ENCODE peak calls at places on chromosomes 13 and 19, in ten cellular contexts. W is RWPE1; D is CD4-positive, alpha-beta memory T cell; P is neuronal stem cell; U is psoas muscle; J is fibroblast of lung; Z is neural progenitor cell; V is brain microvascular endothelial cell; N is heart right ventricle; O is CD8-positive, alpha-beta T cell. A is an unnamed sample.

GRCh38 chr19:890831-891230 is 2.2 kb downstream of the MED16 start:
- DNase-seq in W (no peak), D (no peak), P (no peak), U (peak; percentile 12), J (no peak), Z (no peak), V (no peak), N (no peak), O (no peak), A (no peak)

GRCh38 chr19:39546599-39546998 is 6.6 kb upstream of the EID2 start:
- DNase-seq in W (no peak), D (no peak), P (no peak), U (no peak), J (no peak), Z (no peak), V (no peak), N (no peak), O (no peak), A (no peak)

GRCh38 chr13:70473912-70474311 is 365.7 kb upstream of the KLHL1 start:
- DNase-seq in W (no peak), D (no peak), P (no peak), U (no peak), J (no peak), Z (no peak), V (no peak), N (no peak), O (no peak), A (no peak)

GRCh38 chr13:49400755-49401659 is 42.9 kb downstream of the CAB39L start:
- DNase-seq in W (no peak), D (no peak), P (peak; percentile 14), U (no peak), J (peak; percentile 73), Z (peak; percentile 22), V (peak; percentile 33), N (no peak), O (no peak), A (peak; percentile 46)

GRCh38 chr13:51444922-51445321 is 7.9 kb downstream of the INTS6 start:
- DNase-seq in W (no peak), D (no peak), P (no peak), U (no peak), J (peak; percentile 81), Z (no peak), V (no peak), N (no peak), O (no peak), A (no peak)

GRCh38 chr13:108102771-108103170 is 112.6 kb downstream of the LIG4 start:
- DNase-seq in W (peak; percentile 26), D (no peak), P (no peak), U (no peak), J (no peak), Z (no peak), V (no peak), N (no peak), O (no peak), A (no peak)

GRCh38 chr13:73110814-73111213 is 52.0 kb downstream of the KLF5 start:
- DNase-seq in W (no peak), D (no peak), P (no peak), U (no peak), J (no peak), Z (no peak), V (no peak), N (no peak), O (no peak), A (no peak)

GRCh38 chr19:49436381-49437017 is 4.8 kb downstream of the SLC17A7 start:
- DNase-seq in W (peak; percentile 38), D (peak; percentile 68), P (no peak), U (no peak), J (no peak), Z (peak; percentile 91), V (no peak), N (no peak), O (peak; percentile 47), A (no peak)

GRCh38 chr19:28846094-28846812 is 366.7 kb downstream of the UQCRFS1 start:
- DNase-seq in W (no peak), D (no peak), P (no peak), U (no peak), J (no peak), Z (no peak), V (no peak), N (no peak), O (no peak), A (no peak)

GRCh38 chr19:4457654-4458406 is at the start of gene UBXN6:
- DNase-seq in W (peak; percentile 96), D (peak; percentile 99), P (peak; percentile 99), U (peak; percentile 99), J (peak; percentile 99), Z (peak; percentile 100), V (peak; percentile 98), N (peak; percentile 97), O (peak; percentile 97), A (peak; percentile 86)
- H3K27ac ChIP-seq in W (peak within 1 kb of the TSS; percentile 100), D (peak within 1 kb of the TSS; percentile 62), P (peak within 1 kb of the TSS; percentile 97), U (peak within 1 kb of the TSS; percentile 84), J (peak within 1 kb of the TSS; percentile 92), Z (peak within 1 kb of the TSS; percentile 97), V (peak within 1 kb of the TSS; percentile 89), N (peak within 1 kb of the TSS; percentile 89), O (peak within 1 kb of the TSS; percentile 63), A (peak within 1 kb of the TSS; percentile 66)

DNA sequence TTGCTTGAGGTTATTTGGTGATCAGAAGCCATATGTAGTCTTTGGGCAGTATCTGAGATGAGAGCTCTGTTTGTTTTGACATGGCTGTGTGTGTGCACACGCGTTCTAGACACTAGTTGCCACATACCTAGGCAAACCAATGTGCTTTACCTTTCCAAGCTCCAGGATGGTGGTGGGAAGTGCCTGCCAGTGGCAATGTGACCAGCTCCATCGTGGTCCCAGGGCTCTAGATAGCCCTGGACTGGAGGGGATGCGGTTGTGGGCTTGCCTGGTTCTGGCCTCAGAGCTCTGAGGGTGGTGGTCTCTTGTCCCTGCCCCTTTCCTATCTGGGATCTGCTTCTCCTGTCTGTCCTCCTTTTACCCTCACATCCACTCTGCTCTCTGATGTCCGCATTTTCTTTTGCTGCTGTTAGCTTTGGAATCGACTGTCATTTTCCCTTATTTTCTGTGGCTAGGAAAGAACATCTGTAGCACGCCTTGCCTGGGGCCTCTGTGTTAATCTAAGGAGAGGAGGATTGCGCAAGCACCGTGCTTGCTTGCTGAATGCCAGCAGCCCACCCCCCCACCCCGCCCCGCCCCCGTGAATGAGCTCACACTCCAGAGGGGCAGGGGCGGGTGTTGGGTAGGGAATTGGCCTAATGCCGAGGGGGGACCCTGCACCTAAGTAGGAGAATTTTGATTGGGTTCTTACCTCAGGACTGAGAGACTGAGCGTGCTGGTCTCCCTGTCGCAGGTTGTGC is 89.5 kb downstream of the ARHGEF7 start:
- DNase-seq in W (peak; percentile 68), D (no peak), P (no peak), U (peak; percentile 60), J (peak; percentile 86), Z (peak; percentile 63), V (peak; percentile 66), N (peak; percentile 40), O (no peak), A (no peak)
- H3K27ac ChIP-seq in W (peak overlapping the region; percentile 64), D (no peak overlapping the region), P (peak overlapping the region; percentile 18), U (peak overlapping the region; percentile 57), J (peak overlapping the region; percentile 50), Z (no peak overlapping the region), V (peak overlapping the region; percentile 72), N (peak overlapping the region; percentile 79), O (no peak overlapping the region), A (no peak overlapping the region)

DNA sequence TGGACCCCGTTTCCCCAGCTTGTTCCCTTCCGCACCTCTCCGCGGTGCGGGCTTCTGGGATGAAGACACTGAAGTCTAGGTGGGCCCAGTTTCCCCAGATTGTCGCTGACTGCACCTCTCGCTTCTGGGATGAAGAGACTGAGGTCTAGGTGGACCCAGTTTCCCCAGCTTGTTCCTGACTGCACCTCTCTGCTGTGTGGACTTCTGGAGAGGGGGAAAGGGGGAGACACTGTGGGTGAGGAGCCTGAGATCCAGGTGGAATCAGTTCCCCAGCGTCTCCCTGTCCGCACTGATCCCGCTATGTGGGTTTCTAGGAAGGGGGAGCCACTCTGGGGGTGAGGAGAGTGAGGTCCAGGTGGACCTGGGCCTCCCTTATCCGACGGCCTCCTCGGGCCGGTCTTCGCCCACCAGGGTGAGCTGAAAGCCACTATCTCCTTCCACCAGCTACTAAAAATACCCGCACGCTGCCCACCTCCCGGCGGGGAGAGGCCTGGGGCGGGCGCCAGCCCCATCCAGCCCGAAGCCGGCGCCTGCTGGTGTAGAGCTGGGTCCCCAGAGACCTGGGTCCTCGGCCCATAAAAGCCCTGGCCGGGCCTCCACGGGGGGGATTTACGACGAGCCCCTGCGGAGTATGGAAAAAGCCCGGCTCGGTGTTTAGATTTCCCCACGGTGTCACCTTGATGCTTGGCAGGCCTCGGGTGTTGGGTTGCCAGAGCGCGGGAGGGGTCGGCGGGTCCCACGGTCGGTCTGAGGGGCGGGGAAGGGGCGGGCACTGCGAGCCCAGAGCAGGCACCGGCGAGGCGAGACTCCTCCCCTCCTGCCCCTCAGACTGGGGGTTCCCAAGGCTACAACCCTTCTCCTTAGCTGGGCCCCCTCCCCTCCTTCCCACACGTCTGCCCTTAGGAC is 10.6 kb downstream of the FUT6 start:
- DNase-seq in W (no peak), D (no peak), P (peak; percentile 56), U (no peak), J (peak; percentile 5), Z (peak; percentile 83), V (no peak), N (peak; percentile 54), O (no peak), A (no peak)
- H3K27ac ChIP-seq in W (peak overlapping the region; percentile 89), D (peak overlapping the region; percentile 49), P (peak overlapping the region; percentile 96), U (no peak overlapping the region), J (no peak overlapping the region), Z (peak overlapping the region; percentile 55), V (peak overlapping the region; percentile 28), N (peak overlapping the region; percentile 80), O (peak overlapping the region; percentile 70), A (peak overlapping the region; percentile 21)

GRCh38 chr13:39910833-39911232 is 255.4 kb downstream of the COG6 start:
- DNase-seq in W (no peak), D (no peak), P (no peak), U (peak; percentile 12), J (peak; percentile 6), Z (no peak), V (no peak), N (peak; percentile 21), O (no peak), A (no peak)

GRCh38 chr13:39916330-39916729 is 260.9 kb downstream of the COG6 start:
- DNase-seq in W (no peak), D (no peak), P (no peak), U (no peak), J (no peak), Z (no peak), V (peak; percentile 11), N (no peak), O (no peak), A (no peak)

GRCh38 chr13:39915418-39915817 is 260.0 kb downstream of the COG6 start:
- DNase-seq in W (no peak), D (no peak), P (no peak), U (no peak), J (no peak), Z (no peak), V (no peak), N (no peak), O (no peak), A (no peak)

GRCh38 chr13:39913339-39913738 is 257.9 kb downstream of the COG6 start:
- DNase-seq in W (no peak), D (no peak), P (no peak), U (no peak), J (no peak), Z (no peak), V (no peak), N (no peak), O (no peak), A (no peak)

DNA sequence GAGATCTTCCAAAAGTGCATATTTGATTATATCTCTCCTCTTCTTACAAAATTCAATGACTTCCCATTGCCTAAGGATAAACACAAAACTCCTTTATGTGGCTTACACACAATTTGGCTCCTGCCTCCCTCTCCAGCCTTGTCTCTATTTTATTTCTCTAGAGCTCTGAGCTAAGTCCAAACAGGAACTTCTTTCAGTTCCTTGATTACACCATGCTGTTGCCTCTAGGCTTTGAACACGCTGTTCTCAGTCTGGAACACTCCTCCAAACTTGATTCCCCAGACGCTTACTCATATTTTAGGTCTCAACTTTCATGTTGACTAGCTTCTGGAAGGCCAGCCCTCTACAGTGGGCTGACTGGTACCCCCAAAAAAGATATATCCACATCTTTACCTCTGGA is 258.5 kb downstream of the COG6 start:
- DNase-seq in W (no peak), D (no peak), P (no peak), U (no peak), J (peak; percentile 51), Z (no peak), V (peak; percentile 59), N (no peak), O (no peak), A (no peak)
- H3K27ac ChIP-seq in W (no peak overlapping the region), D (no peak overlapping the region), P (no peak overlapping the region), U (no peak overlapping the region), J (no peak overlapping the region), Z (no peak overlapping the region), V (no peak overlapping the region), N (no peak overlapping the region), O (no peak overlapping the region), A (no peak overlapping the region)